ENCODE peak calls at places on chromosomes 4 and X, in eight cellular contexts. T is germinal center, H is MV-4-11, Z is prostate gland, J is mesenteric fat pad, G is cardiac muscle cell, I is activated T-cell treated with anti-CD3 and anti-CD28 coated beads for 24 hours, R is uterus. M is an unnamed sample.

GRCh38 chr4:69098470-69098869 is 2.2 kb downstream of the UGT2B7 start:
- DNase-seq in T (no peak), H (no peak), Z (no peak), J (no peak), G (no peak), I (no peak), R (no peak), M (no peak)

GRCh38 chrX:9874483-9874882 is 88.3 kb downstream of the SHROOM2 start:
- DNase-seq in T (no peak), H (no peak), Z (peak), J (no peak), G (no peak), I (no peak), R (no peak), M (no peak)

GRCh38 chr4:110007217-110007616 is 94.5 kb downstream of the EGF start:
- DNase-seq in T (no peak), H (no peak), Z (no peak), J (no peak), G (no peak), I (no peak), R (no peak), M (no peak)

GRCh38 chr4:119113033-119113655 is 22.5 kb upstream of the MYOZ2 start:
- DNase-seq in T (no peak), H (peak), Z (no peak), J (no peak), G (peak), I (no peak), R (no peak), M (no peak)

GRCh38 chr4:14749910-14750309 is 252.4 kb upstream of the CPEB2 start:
- DNase-seq in T (no peak), H (peak), Z (peak), J (no peak), G (peak), I (peak), R (no peak), M (peak)

GRCh38 chr4:7843831-7844230 is 95.8 kb downstream of the AFAP1 start:
- DNase-seq in T (no peak), H (no peak), Z (no peak), J (no peak), G (no peak), I (no peak), R (no peak), M (no peak)

GRCh38 chrX:106903291-106903820 is at the start of gene RIPPLY1:
- DNase-seq in T (no peak), H (no peak), Z (no peak), J (no peak), G (no peak), I (no peak), R (no peak), M (no peak)

GRCh38 chr4:165873298-165874071 is 448 bp downstream of the TLL1 start:
- DNase-seq in T (peak), H (no peak), Z (peak), J (no peak), G (peak), I (no peak), R (peak), M (peak)

GRCh38 chr4:1625600-1626138 is 58.4 kb downstream of the FAM53A start:
- DNase-seq in T (no peak), H (no peak), Z (no peak), J (no peak), G (no peak), I (no peak), R (no peak), M (no peak)

GRCh38 chr4:94676910-94677309 is 80.8 kb upstream of the BMPR1B start:
- DNase-seq in T (no peak), H (no peak), Z (no peak), J (no peak), G (peak), I (no peak), R (no peak), M (no peak)

GRCh38 chrX:134528936-134529335 is 69.0 kb downstream of the HPRT1 start:
- DNase-seq in T (no peak), H (peak), Z (no peak), J (no peak), G (no peak), I (no peak), R (no peak), M (no peak)

GRCh38 chrX:39397561-39398200 is 596.4 kb downstream of the MID1IP1 start:
- DNase-seq in T (no peak), H (no peak), Z (no peak), J (no peak), G (no peak), I (no peak), R (no peak), M (no peak)

GRCh38 chr4:147640331-147640730 is 23.1 kb downstream of the TMEM184C start:
- DNase-seq in T (no peak), H (no peak), Z (no peak), J (no peak), G (no peak), I (no peak), R (no peak), M (no peak)

GRCh38 chr4:76377922-76378321 is 43.0 kb downstream of the CCDC158 start:
- DNase-seq in T (peak), H (peak), Z (no peak), J (no peak), G (peak), I (peak), R (no peak), M (no peak)

GRCh38 chr4:44928062-44928380 is 201.7 kb upstream of the GNPDA2 start:
- DNase-seq in T (no peak), H (no peak), Z (no peak), J (no peak), G (no peak), I (no peak), R (no peak), M (no peak)

GRCh38 chrX:120697053-120697452 is 67.2 kb upstream of the C1GALT1C1 start:
- DNase-seq in T (no peak), H (peak), Z (no peak), J (no peak), G (no peak), I (no peak), R (no peak), M (no peak)

GRCh38 chr4:150078041-150078995 is at the start of gene DCLK2:
- DNase-seq in T (peak), H (peak), Z (peak), J (peak), G (peak), I (no peak), R (peak), M (peak)

GRCh38 chr4:121070274-121070673 is 2.1 kb downstream of the NDNF start:
- DNase-seq in T (no peak), H (no peak), Z (no peak), J (no peak), G (no peak), I (no peak), R (no peak), M (no peak)

GRCh38 chrX:21374994-21375794 is 976 bp downstream of the CNKSR2 start:
- DNase-seq in T (peak), H (no peak), Z (no peak), J (no peak), G (no peak), I (no peak), R (no peak), M (no peak)

GRCh38 chrX:103565752-103566151 is 19.6 kb upstream of the TCEAL4 start:
- DNase-seq in T (no peak), H (no peak), Z (no peak), J (no peak), G (peak), I (no peak), R (no peak), M (no peak)

GRCh38 chrX:119673336-119673735 is 19.6 kb downstream of the SEPTIN6 start:
- DNase-seq in T (no peak), H (no peak), Z (no peak), J (no peak), G (no peak), I (no peak), R (no peak), M (no peak)

GRCh38 chr4:16192631-16193483 is 33.4 kb downstream of the TAPT1 start:
- DNase-seq in T (no peak), H (peak), Z (no peak), J (no peak), G (no peak), I (no peak), R (no peak), M (no peak)

GRCh38 chr4:152935661-152936445 is at the start of gene FHDC1:
- DNase-seq in T (peak), H (no peak), Z (peak), J (no peak), G (no peak), I (no peak), R (no peak), M (no peak)

GRCh38 chr4:38160487-38161207 is 200.4 kb downstream of the PTTG2 start:
- DNase-seq in T (peak), H (peak), Z (no peak), J (peak), G (peak), I (peak), R (peak), M (no peak)

GRCh38 chr4:183362916-183363542 is 40.8 kb upstream of the CLDN24 start:
- DNase-seq in T (no peak), H (no peak), Z (no peak), J (peak), G (peak), I (no peak), R (no peak), M (no peak)

GRCh38 chr4:98838977-98839618 is 89.8 kb downstream of the EIF4E start:
- DNase-seq in T (no peak), H (peak), Z (no peak), J (no peak), G (peak), I (no peak), R (no peak), M (no peak)

GRCh38 chr4:143294310-143294709 is 42.4 kb upstream of the GAB1 start:
- DNase-seq in T (no peak), H (no peak), Z (no peak), J (no peak), G (peak), I (no peak), R (peak), M (peak)

GRCh38 chrX:48045410-48046311 is 25.8 kb downstream of the ZNF630 start:
- DNase-seq in T (no peak), H (no peak), Z (no peak), J (no peak), G (peak), I (no peak), R (peak), M (peak)

GRCh38 chrX:12007881-12008280 is 130.4 kb upstream of the FRMPD4 start:
- DNase-seq in T (no peak), H (no peak), Z (no peak), J (no peak), G (peak), I (no peak), R (no peak), M (no peak)